ENCODE peak calls at places on chromosomes 6 and 20, in seven cellular contexts. One of them, this sample, is unnamed.

GRCh38 chr20:39874049-39874893 is 814.8 kb downstream of the MAFB start:
- DNase-seq in sigmoid colon: peak
- DNase-seq in astrocyte of the spinal cord: peak
- DNase-seq in epithelial cell of proximal tubule: peak
- DNase-seq in heart right ventricle: peak
- DNase-seq in lower lobe of right lung: peak
- DNase-seq in BE2C: peak
- DNase-seq in this sample: peak

GRCh38 chr20:50588034-50588736 is 78.0 kb downstream of the PTPN1 start:
- DNase-seq in BE2C: peak
- DNase-seq in sigmoid colon: peak
- DNase-seq in astrocyte of the spinal cord: peak
- DNase-seq in lower lobe of right lung: peak
- DNase-seq in heart right ventricle: peak
- DNase-seq in epithelial cell of proximal tubule: no peak
- DNase-seq in this sample: peak

GRCh38 chr6:119105262-119105661 is 26.8 kb upstream of the FAM184A start:
- DNase-seq in heart right ventricle: no peak
- DNase-seq in lower lobe of right lung: no peak
- DNase-seq in astrocyte of the spinal cord: no peak
- DNase-seq in sigmoid colon: no peak
- DNase-seq in epithelial cell of proximal tubule: no peak
- DNase-seq in BE2C: no peak
- DNase-seq in this sample: peak

GRCh38 chr20:16583444-16583843 is 10.2 kb upstream of the KIF16B start:
- DNase-seq in sigmoid colon: no peak
- DNase-seq in heart right ventricle: no peak
- DNase-seq in BE2C: no peak
- DNase-seq in lower lobe of right lung: no peak
- DNase-seq in astrocyte of the spinal cord: no peak
- DNase-seq in epithelial cell of proximal tubule: no peak
- DNase-seq in this sample: no peak

GRCh38 chr6:73699656-73700055 is 3.7 kb downstream of the CD109 start:
- DNase-seq in BE2C: no peak
- DNase-seq in astrocyte of the spinal cord: no peak
- DNase-seq in sigmoid colon: no peak
- DNase-seq in lower lobe of right lung: no peak
- DNase-seq in heart right ventricle: no peak
- DNase-seq in epithelial cell of proximal tubule: no peak
- DNase-seq in this sample: no peak

GRCh38 chr6:162226810-162227209 is 500.8 kb downstream of the PRKN start:
- DNase-seq in sigmoid colon: no peak
- DNase-seq in lower lobe of right lung: no peak
- DNase-seq in epithelial cell of proximal tubule: no peak
- DNase-seq in heart right ventricle: no peak
- DNase-seq in BE2C: no peak
- DNase-seq in astrocyte of the spinal cord: no peak
- DNase-seq in this sample: no peak

GRCh38 chr6:113077794-113078193 is 730.7 kb downstream of the RFPL4B start:
- DNase-seq in astrocyte of the spinal cord: no peak
- DNase-seq in heart right ventricle: no peak
- DNase-seq in sigmoid colon: no peak
- DNase-seq in lower lobe of right lung: no peak
- DNase-seq in epithelial cell of proximal tubule: no peak
- DNase-seq in BE2C: no peak
- DNase-seq in this sample: no peak

GRCh38 chr6:70874181-70874913 is 82.5 kb downstream of the B3GAT2 start:
- DNase-seq in astrocyte of the spinal cord: no peak
- DNase-seq in lower lobe of right lung: no peak
- DNase-seq in BE2C: no peak
- DNase-seq in epithelial cell of proximal tubule: no peak
- DNase-seq in heart right ventricle: no peak
- DNase-seq in sigmoid colon: no peak
- DNase-seq in this sample: no peak

GRCh38 chr20:39855056-39855455 is 834.0 kb downstream of the MAFB start:
- DNase-seq in astrocyte of the spinal cord: no peak
- DNase-seq in sigmoid colon: no peak
- DNase-seq in lower lobe of right lung: no peak
- DNase-seq in heart right ventricle: no peak
- DNase-seq in epithelial cell of proximal tubule: no peak
- DNase-seq in BE2C: no peak
- DNase-seq in this sample: no peak

GRCh38 chr6:106508836-106509235 is 120.5 kb downstream of the RTN4IP1 start:
- DNase-seq in epithelial cell of proximal tubule: no peak
- DNase-seq in lower lobe of right lung: no peak
- DNase-seq in sigmoid colon: no peak
- DNase-seq in heart right ventricle: no peak
- DNase-seq in BE2C: no peak
- DNase-seq in astrocyte of the spinal cord: no peak
- DNase-seq in this sample: no peak

GRCh38 chr6:80454197-80454596 is 347.7 kb downstream of the BCKDHB start:
- DNase-seq in sigmoid colon: no peak
- DNase-seq in heart right ventricle: no peak
- DNase-seq in lower lobe of right lung: no peak
- DNase-seq in epithelial cell of proximal tubule: peak
- DNase-seq in astrocyte of the spinal cord: peak
- DNase-seq in BE2C: no peak
- DNase-seq in this sample: peak

GRCh38 chr20:53657732-53658131 is 64.1 kb upstream of the ZNF217 start:
- DNase-seq in epithelial cell of proximal tubule: no peak
- DNase-seq in sigmoid colon: no peak
- DNase-seq in astrocyte of the spinal cord: no peak
- DNase-seq in heart right ventricle: no peak
- DNase-seq in lower lobe of right lung: no peak
- DNase-seq in BE2C: no peak
- DNase-seq in this sample: no peak

GRCh38 chr20:41063442-41063841 is 34.8 kb downstream of the TOP1 start:
- DNase-seq in lower lobe of right lung: no peak
- DNase-seq in epithelial cell of proximal tubule: no peak
- DNase-seq in sigmoid colon: no peak
- DNase-seq in heart right ventricle: no peak
- DNase-seq in astrocyte of the spinal cord: no peak
- DNase-seq in BE2C: no peak
- DNase-seq in this sample: no peak

GRCh38 chr6:30213999-30214982 is 1.1 kb upstream of the TRIM26 start:
- DNase-seq in heart right ventricle: peak
- DNase-seq in astrocyte of the spinal cord: peak
- DNase-seq in sigmoid colon: peak
- DNase-seq in epithelial cell of proximal tubule: no peak
- DNase-seq in lower lobe of right lung: peak
- DNase-seq in BE2C: peak
- DNase-seq in this sample: peak

GRCh38 chr20:63501818-63502670 is 3.2 kb upstream of the EEF1A2 start:
- DNase-seq in heart right ventricle: peak
- DNase-seq in sigmoid colon: peak
- DNase-seq in astrocyte of the spinal cord: no peak
- DNase-seq in epithelial cell of proximal tubule: no peak
- DNase-seq in BE2C: peak
- DNase-seq in lower lobe of right lung: no peak
- DNase-seq in this sample: peak

GRCh38 chr6:10154251-10154650 is 260.6 kb downstream of the TFAP2A start:
- DNase-seq in astrocyte of the spinal cord: no peak
- DNase-seq in heart right ventricle: no peak
- DNase-seq in BE2C: no peak
- DNase-seq in sigmoid colon: no peak
- DNase-seq in epithelial cell of proximal tubule: no peak
- DNase-seq in lower lobe of right lung: no peak
- DNase-seq in this sample: no peak

GRCh38 chr6:41733349-41733706 is 2.1 kb downstream of the TFEB start:
- DNase-seq in heart right ventricle: no peak
- DNase-seq in epithelial cell of proximal tubule: no peak
- DNase-seq in sigmoid colon: no peak
- DNase-seq in astrocyte of the spinal cord: no peak
- DNase-seq in BE2C: no peak
- DNase-seq in lower lobe of right lung: no peak
- DNase-seq in this sample: no peak

GRCh38 chr6:11500008-11500407 is 37.5 kb upstream of the TMEM170B start:
- DNase-seq in epithelial cell of proximal tubule: no peak
- DNase-seq in sigmoid colon: no peak
- DNase-seq in BE2C: no peak
- DNase-seq in astrocyte of the spinal cord: peak
- DNase-seq in heart right ventricle: no peak
- DNase-seq in lower lobe of right lung: no peak
- DNase-seq in this sample: peak

GRCh38 chr20:31890646-31891045 is 20.2 kb downstream of the TTLL9 start:
- DNase-seq in astrocyte of the spinal cord: no peak
- DNase-seq in epithelial cell of proximal tubule: no peak
- DNase-seq in BE2C: no peak
- DNase-seq in sigmoid colon: no peak
- DNase-seq in heart right ventricle: no peak
- DNase-seq in lower lobe of right lung: no peak
- DNase-seq in this sample: no peak

GRCh38 chr6:17780071-17780470 is 73.3 kb upstream of the NUP153 start:
- DNase-seq in epithelial cell of proximal tubule: no peak
- DNase-seq in lower lobe of right lung: no peak
- DNase-seq in astrocyte of the spinal cord: no peak
- DNase-seq in sigmoid colon: no peak
- DNase-seq in heart right ventricle: no peak
- DNase-seq in BE2C: no peak
- DNase-seq in this sample: no peak

GRCh38 chr20:768426-768978 is at the start of gene SLC52A3:
- DNase-seq in lower lobe of right lung: peak
- DNase-seq in sigmoid colon: no peak
- DNase-seq in BE2C: no peak
- DNase-seq in epithelial cell of proximal tubule: no peak
- DNase-seq in astrocyte of the spinal cord: no peak
- DNase-seq in heart right ventricle: peak
- DNase-seq in this sample: no peak

GRCh38 chr6:63677282-63677681 is 41.7 kb downstream of the PHF3 start:
- DNase-seq in lower lobe of right lung: no peak
- DNase-seq in epithelial cell of proximal tubule: peak
- DNase-seq in heart right ventricle: no peak
- DNase-seq in astrocyte of the spinal cord: no peak
- DNase-seq in sigmoid colon: no peak
- DNase-seq in BE2C: no peak
- DNase-seq in this sample: peak

GRCh38 chr6:110703010-110703905 is 112.0 kb downstream of the CDK19 start:
- DNase-seq in heart right ventricle: no peak
- DNase-seq in astrocyte of the spinal cord: peak
- DNase-seq in lower lobe of right lung: no peak
- DNase-seq in epithelial cell of proximal tubule: no peak
- DNase-seq in BE2C: no peak
- DNase-seq in sigmoid colon: no peak
- DNase-seq in this sample: peak

GRCh38 chr6:32972353-32973143 is 4.2 kb downstream of the BRD2 start:
- DNase-seq in heart right ventricle: no peak
- DNase-seq in sigmoid colon: peak
- DNase-seq in lower lobe of right lung: peak
- DNase-seq in astrocyte of the spinal cord: no peak
- DNase-seq in BE2C: peak
- DNase-seq in epithelial cell of proximal tubule: no peak
- DNase-seq in this sample: peak

GRCh38 chr6:46044876-46045617 is 29.4 kb upstream of the CLIC5 start:
- DNase-seq in sigmoid colon: no peak
- DNase-seq in BE2C: no peak
- DNase-seq in lower lobe of right lung: no peak
- DNase-seq in heart right ventricle: peak
- DNase-seq in astrocyte of the spinal cord: peak
- DNase-seq in epithelial cell of proximal tubule: peak
- DNase-seq in this sample: peak

GRCh38 chr6:1170793-1171192 is 141.1 kb upstream of the FOXQ1 start:
- DNase-seq in sigmoid colon: no peak
- DNase-seq in epithelial cell of proximal tubule: no peak
- DNase-seq in lower lobe of right lung: no peak
- DNase-seq in astrocyte of the spinal cord: no peak
- DNase-seq in BE2C: peak
- DNase-seq in heart right ventricle: no peak
- DNase-seq in this sample: no peak

GRCh38 chr6:16421462-16421960 is 183.1 kb downstream of the GMPR start:
- DNase-seq in epithelial cell of proximal tubule: no peak
- DNase-seq in astrocyte of the spinal cord: no peak
- DNase-seq in heart right ventricle: no peak
- DNase-seq in BE2C: no peak
- DNase-seq in lower lobe of right lung: no peak
- DNase-seq in sigmoid colon: no peak
- DNase-seq in this sample: no peak
- H3K4me3 ChIP-seq in epithelial cell of proximal tubule: no peak
- H3K4me3 ChIP-seq in astrocyte of the spinal cord: no peak
- H3K4me3 ChIP-seq in heart right ventricle: no peak
- H3K4me3 ChIP-seq in BE2C: no peak
- H3K4me3 ChIP-seq in lower lobe of right lung: no peak
- H3K4me3 ChIP-seq in sigmoid colon: no peak
- H3K4me3 ChIP-seq in this sample: peak

GRCh38 chr20:46767127-46767761 is 57.8 kb downstream of the SLC2A10 start:
- DNase-seq in BE2C: peak
- DNase-seq in astrocyte of the spinal cord: no peak
- DNase-seq in epithelial cell of proximal tubule: no peak
- DNase-seq in heart right ventricle: no peak
- DNase-seq in sigmoid colon: no peak
- DNase-seq in lower lobe of right lung: no peak
- DNase-seq in this sample: no peak
- TF ChIP-seq CTCF in BE2C: peak
- TF ChIP-seq CTCF in astrocyte of the spinal cord: peak
- TF ChIP-seq CTCF in epithelial cell of proximal tubule: peak
- TF ChIP-seq CTCF in heart right ventricle: peak
- TF ChIP-seq CTCF in sigmoid colon: peak
- TF ChIP-seq CTCF in lower lobe of right lung: peak
- TF ChIP-seq CTCF in this sample: peak

GRCh38 chr6:35668096-35668495 is 20.6 kb downstream of the FKBP5 start:
- DNase-seq in sigmoid colon: no peak
- DNase-seq in lower lobe of right lung: no peak
- DNase-seq in BE2C: no peak
- DNase-seq in heart right ventricle: no peak
- DNase-seq in epithelial cell of proximal tubule: no peak
- DNase-seq in astrocyte of the spinal cord: no peak
- DNase-seq in this sample: no peak
- H3K4me3 ChIP-seq in sigmoid colon: no peak
- H3K4me3 ChIP-seq in lower lobe of right lung: no peak
- H3K4me3 ChIP-seq in BE2C: no peak
- H3K4me3 ChIP-seq in heart right ventricle: no peak
- H3K4me3 ChIP-seq in epithelial cell of proximal tubule: no peak
- H3K4me3 ChIP-seq in astrocyte of the spinal cord: no peak
- H3K4me3 ChIP-seq in this sample: no peak

GRCh38 chr20:7976015-7976414 is 35.8 kb upstream of the HAO1 start:
- DNase-seq in sigmoid colon: no peak
- DNase-seq in lower lobe of right lung: no peak
- DNase-seq in BE2C: no peak
- DNase-seq in epithelial cell of proximal tubule: no peak
- DNase-seq in astrocyte of the spinal cord: no peak
- DNase-seq in heart right ventricle: no peak
- DNase-seq in this sample: no peak

GRCh38 chr20:7984192-7984591 is 35.4 kb downstream of the TMX4 start:
- DNase-seq in astrocyte of the spinal cord: no peak
- DNase-seq in BE2C: no peak
- DNase-seq in lower lobe of right lung: no peak
- DNase-seq in epithelial cell of proximal tubule: no peak
- DNase-seq in sigmoid colon: no peak
- DNase-seq in heart right ventricle: no peak
- DNase-seq in this sample: no peak

GRCh38 chr20:7985916-7986315 is 33.6 kb downstream of the TMX4 start:
- DNase-seq in astrocyte of the spinal cord: no peak
- DNase-seq in lower lobe of right lung: no peak
- DNase-seq in epithelial cell of proximal tubule: no peak
- DNase-seq in heart right ventricle: no peak
- DNase-seq in sigmoid colon: no peak
- DNase-seq in BE2C: no peak
- DNase-seq in this sample: no peak

GRCh38 chr20:7981374-7981773 is 38.2 kb downstream of the TMX4 start:
- DNase-seq in epithelial cell of proximal tubule: no peak
- DNase-seq in heart right ventricle: no peak
- DNase-seq in sigmoid colon: no peak
- DNase-seq in astrocyte of the spinal cord: no peak
- DNase-seq in BE2C: no peak
- DNase-seq in lower lobe of right lung: no peak
- DNase-seq in this sample: no peak

GRCh38 chr20:7980332-7981046 is 39.1 kb downstream of the TMX4 start:
- DNase-seq in epithelial cell of proximal tubule: no peak
- DNase-seq in heart right ventricle: no peak
- DNase-seq in sigmoid colon: no peak
- DNase-seq in astrocyte of the spinal cord: peak
- DNase-seq in lower lobe of right lung: no peak
- DNase-seq in BE2C: peak
- DNase-seq in this sample: peak
- TF ChIP-seq CTCF in epithelial cell of proximal tubule: peak
- TF ChIP-seq CTCF in heart right ventricle: peak
- TF ChIP-seq CTCF in sigmoid colon: peak
- TF ChIP-seq CTCF in astrocyte of the spinal cord: peak
- TF ChIP-seq CTCF in lower lobe of right lung: peak
- TF ChIP-seq CTCF in BE2C: peak
- TF ChIP-seq CTCF in this sample: peak

This sample was measured in foreskin fibroblast.